ENCODE peak calls at places on chromosomes 13 and 19, in nine cellular contexts. One of them, this sample, is unnamed.

GRCh38 chr19:40609561-40610395 is 8.6 kb downstream of the LTBP4 start:
- DNase-seq in NCI-H526: peak; percentile 42
- DNase-seq in heart left ventricle: peak; percentile 95
- DNase-seq in stimulated activated CD4-positive, alpha-beta T cell treated with anti-CD3 and anti-CD28 coated beads, Interleukin-4, amount 100 ng/mL, for 4 hours: peak; percentile 84
- DNase-seq in activated CD4-positive, alpha-beta T cell treated with anti-CD3 and anti-CD28 coated beads for 1 hour: peak; percentile 69
- DNase-seq in hippocampal formation: peak; percentile 66
- DNase-seq in activated gamma-delta T cell treated with Interleukin-2 at 50 U/mL for 16 hours: peak; percentile 83
- DNase-seq in fibroblast of the aortic adventitia: peak; percentile 73
- DNase-seq in suprapubic skin: peak; percentile 98
- DNase-seq in this sample: peak; percentile 77

GRCh38 chr19:49988433-49988832 is 27.5 kb upstream of the SIGLEC11 start:
- DNase-seq in hippocampal formation: no peak
- DNase-seq in activated CD4-positive, alpha-beta T cell treated with anti-CD3 and anti-CD28 coated beads for 1 hour: no peak
- DNase-seq in NCI-H526: no peak
- DNase-seq in stimulated activated CD4-positive, alpha-beta T cell treated with anti-CD3 and anti-CD28 coated beads, Interleukin-4, amount 100 ng/mL, for 4 hours: peak; percentile 6
- DNase-seq in fibroblast of the aortic adventitia: no peak
- DNase-seq in suprapubic skin: no peak
- DNase-seq in heart left ventricle: no peak
- DNase-seq in activated gamma-delta T cell treated with Interleukin-2 at 50 U/mL for 16 hours: no peak
- DNase-seq in this sample: peak; percentile 55

GRCh38 chr19:41309225-41310030 is 544 bp upstream of the CCDC97 start:
- DNase-seq in activated CD4-positive, alpha-beta T cell treated with anti-CD3 and anti-CD28 coated beads for 1 hour: no peak
- DNase-seq in stimulated activated CD4-positive, alpha-beta T cell treated with anti-CD3 and anti-CD28 coated beads, Interleukin-4, amount 100 ng/mL, for 4 hours: no peak
- DNase-seq in hippocampal formation: no peak
- DNase-seq in fibroblast of the aortic adventitia: peak; percentile 43
- DNase-seq in suprapubic skin: no peak
- DNase-seq in NCI-H526: no peak
- DNase-seq in activated gamma-delta T cell treated with Interleukin-2 at 50 U/mL for 16 hours: no peak
- DNase-seq in heart left ventricle: no peak
- DNase-seq in this sample: no peak

GRCh38 chr13:108220042-108220441 is 1.9 kb downstream of the ABHD13 start:
- DNase-seq in stimulated activated CD4-positive, alpha-beta T cell treated with anti-CD3 and anti-CD28 coated beads, Interleukin-4, amount 100 ng/mL, for 4 hours: peak; percentile 35
- DNase-seq in activated gamma-delta T cell treated with Interleukin-2 at 50 U/mL for 16 hours: peak; percentile 12
- DNase-seq in activated CD4-positive, alpha-beta T cell treated with anti-CD3 and anti-CD28 coated beads for 1 hour: no peak
- DNase-seq in suprapubic skin: no peak
- DNase-seq in heart left ventricle: no peak
- DNase-seq in hippocampal formation: no peak
- DNase-seq in NCI-H526: no peak
- DNase-seq in fibroblast of the aortic adventitia: no peak
- DNase-seq in this sample: no peak

GRCh38 chr13:106528711-106529414 is 6.6 kb downstream of the EFNB2 start:
- DNase-seq in suprapubic skin: no peak
- DNase-seq in stimulated activated CD4-positive, alpha-beta T cell treated with anti-CD3 and anti-CD28 coated beads, Interleukin-4, amount 100 ng/mL, for 4 hours: no peak
- DNase-seq in activated gamma-delta T cell treated with Interleukin-2 at 50 U/mL for 16 hours: no peak
- DNase-seq in activated CD4-positive, alpha-beta T cell treated with anti-CD3 and anti-CD28 coated beads for 1 hour: no peak
- DNase-seq in fibroblast of the aortic adventitia: no peak
- DNase-seq in hippocampal formation: no peak
- DNase-seq in heart left ventricle: no peak
- DNase-seq in NCI-H526: peak; percentile 40
- DNase-seq in this sample: no peak

GRCh38 chr19:11624064-11624463 is 26.8 kb downstream of the ZNF627 start:
- DNase-seq in hippocampal formation: no peak
- DNase-seq in suprapubic skin: no peak
- DNase-seq in activated CD4-positive, alpha-beta T cell treated with anti-CD3 and anti-CD28 coated beads for 1 hour: no peak
- DNase-seq in fibroblast of the aortic adventitia: peak; percentile 76
- DNase-seq in heart left ventricle: no peak
- DNase-seq in stimulated activated CD4-positive, alpha-beta T cell treated with anti-CD3 and anti-CD28 coated beads, Interleukin-4, amount 100 ng/mL, for 4 hours: no peak
- DNase-seq in NCI-H526: no peak
- DNase-seq in activated gamma-delta T cell treated with Interleukin-2 at 50 U/mL for 16 hours: no peak
- DNase-seq in this sample: peak; percentile 5

GRCh38 chr19:2775556-2776430 is 7.3 kb downstream of the SGTA start:
- DNase-seq in NCI-H526: no peak
- DNase-seq in suprapubic skin: no peak
- DNase-seq in heart left ventricle: no peak
- DNase-seq in hippocampal formation: peak; percentile 21
- DNase-seq in stimulated activated CD4-positive, alpha-beta T cell treated with anti-CD3 and anti-CD28 coated beads, Interleukin-4, amount 100 ng/mL, for 4 hours: peak; percentile 76
- DNase-seq in activated CD4-positive, alpha-beta T cell treated with anti-CD3 and anti-CD28 coated beads for 1 hour: peak; percentile 56
- DNase-seq in activated gamma-delta T cell treated with Interleukin-2 at 50 U/mL for 16 hours: peak; percentile 54
- DNase-seq in fibroblast of the aortic adventitia: no peak
- DNase-seq in this sample: peak; percentile 39

GRCh38 chr13:74114202-74114601 is 20.0 kb downstream of the KLF12 start:
- DNase-seq in activated gamma-delta T cell treated with Interleukin-2 at 50 U/mL for 16 hours: no peak
- DNase-seq in stimulated activated CD4-positive, alpha-beta T cell treated with anti-CD3 and anti-CD28 coated beads, Interleukin-4, amount 100 ng/mL, for 4 hours: no peak
- DNase-seq in activated CD4-positive, alpha-beta T cell treated with anti-CD3 and anti-CD28 coated beads for 1 hour: no peak
- DNase-seq in heart left ventricle: no peak
- DNase-seq in suprapubic skin: no peak
- DNase-seq in hippocampal formation: no peak
- DNase-seq in NCI-H526: no peak
- DNase-seq in fibroblast of the aortic adventitia: peak; percentile 37
- DNase-seq in this sample: no peak

GRCh38 chr13:65789815-65790214 is 1440.3 kb downstream of the PCDH9 start:
- DNase-seq in heart left ventricle: no peak
- DNase-seq in stimulated activated CD4-positive, alpha-beta T cell treated with anti-CD3 and anti-CD28 coated beads, Interleukin-4, amount 100 ng/mL, for 4 hours: no peak
- DNase-seq in suprapubic skin: no peak
- DNase-seq in hippocampal formation: no peak
- DNase-seq in activated gamma-delta T cell treated with Interleukin-2 at 50 U/mL for 16 hours: no peak
- DNase-seq in NCI-H526: no peak
- DNase-seq in activated CD4-positive, alpha-beta T cell treated with anti-CD3 and anti-CD28 coated beads for 1 hour: no peak
- DNase-seq in fibroblast of the aortic adventitia: peak; percentile 39
- DNase-seq in this sample: no peak

GRCh38 chr13:111961793-111962192 is 105.2 kb upstream of the SOX1 start:
- DNase-seq in fibroblast of the aortic adventitia: no peak
- DNase-seq in activated CD4-positive, alpha-beta T cell treated with anti-CD3 and anti-CD28 coated beads for 1 hour: no peak
- DNase-seq in NCI-H526: no peak
- DNase-seq in activated gamma-delta T cell treated with Interleukin-2 at 50 U/mL for 16 hours: no peak
- DNase-seq in heart left ventricle: no peak
- DNase-seq in suprapubic skin: peak; percentile 34
- DNase-seq in hippocampal formation: no peak
- DNase-seq in stimulated activated CD4-positive, alpha-beta T cell treated with anti-CD3 and anti-CD28 coated beads, Interleukin-4, amount 100 ng/mL, for 4 hours: no peak
- DNase-seq in this sample: no peak

GRCh38 chr13:52737900-52738299 is 1.7 kb downstream of the CNMD start:
- DNase-seq in NCI-H526: peak; percentile 96
- DNase-seq in activated CD4-positive, alpha-beta T cell treated with anti-CD3 and anti-CD28 coated beads for 1 hour: no peak
- DNase-seq in suprapubic skin: no peak
- DNase-seq in heart left ventricle: no peak
- DNase-seq in hippocampal formation: no peak
- DNase-seq in fibroblast of the aortic adventitia: no peak
- DNase-seq in activated gamma-delta T cell treated with Interleukin-2 at 50 U/mL for 16 hours: no peak
- DNase-seq in stimulated activated CD4-positive, alpha-beta T cell treated with anti-CD3 and anti-CD28 coated beads, Interleukin-4, amount 100 ng/mL, for 4 hours: no peak
- DNase-seq in this sample: no peak

GRCh38 chr19:12790628-12791344 is 500 bp upstream of the JUNB start:
- DNase-seq in heart left ventricle: no peak
- DNase-seq in activated gamma-delta T cell treated with Interleukin-2 at 50 U/mL for 16 hours: no peak
- DNase-seq in activated CD4-positive, alpha-beta T cell treated with anti-CD3 and anti-CD28 coated beads for 1 hour: no peak
- DNase-seq in stimulated activated CD4-positive, alpha-beta T cell treated with anti-CD3 and anti-CD28 coated beads, Interleukin-4, amount 100 ng/mL, for 4 hours: no peak
- DNase-seq in suprapubic skin: no peak
- DNase-seq in NCI-H526: no peak
- DNase-seq in hippocampal formation: peak; percentile 44
- DNase-seq in fibroblast of the aortic adventitia: no peak
- DNase-seq in this sample: no peak

GRCh38 chr19:4508698-4509097 is 9.6 kb downstream of the PLIN4 start:
- DNase-seq in activated gamma-delta T cell treated with Interleukin-2 at 50 U/mL for 16 hours: no peak
- DNase-seq in fibroblast of the aortic adventitia: no peak
- DNase-seq in NCI-H526: no peak
- DNase-seq in hippocampal formation: no peak
- DNase-seq in suprapubic skin: peak; percentile 78
- DNase-seq in stimulated activated CD4-positive, alpha-beta T cell treated with anti-CD3 and anti-CD28 coated beads, Interleukin-4, amount 100 ng/mL, for 4 hours: no peak
- DNase-seq in heart left ventricle: no peak
- DNase-seq in activated CD4-positive, alpha-beta T cell treated with anti-CD3 and anti-CD28 coated beads for 1 hour: no peak
- DNase-seq in this sample: no peak

GRCh38 chr19:29663861-29664752 is 1.2 kb upstream of the PLEKHF1 start:
- DNase-seq in stimulated activated CD4-positive, alpha-beta T cell treated with anti-CD3 and anti-CD28 coated beads, Interleukin-4, amount 100 ng/mL, for 4 hours: no peak
- DNase-seq in heart left ventricle: no peak
- DNase-seq in hippocampal formation: no peak
- DNase-seq in activated CD4-positive, alpha-beta T cell treated with anti-CD3 and anti-CD28 coated beads for 1 hour: no peak
- DNase-seq in suprapubic skin: no peak
- DNase-seq in NCI-H526: no peak
- DNase-seq in activated gamma-delta T cell treated with Interleukin-2 at 50 U/mL for 16 hours: no peak
- DNase-seq in fibroblast of the aortic adventitia: no peak
- DNase-seq in this sample: peak; percentile 21

GRCh38 chr13:28137556-28137955 is 789 bp upstream of the PAN3 start:
- DNase-seq in NCI-H526: no peak
- DNase-seq in suprapubic skin: no peak
- DNase-seq in stimulated activated CD4-positive, alpha-beta T cell treated with anti-CD3 and anti-CD28 coated beads, Interleukin-4, amount 100 ng/mL, for 4 hours: no peak
- DNase-seq in hippocampal formation: no peak
- DNase-seq in activated CD4-positive, alpha-beta T cell treated with anti-CD3 and anti-CD28 coated beads for 1 hour: no peak
- DNase-seq in heart left ventricle: no peak
- DNase-seq in fibroblast of the aortic adventitia: peak; percentile 25
- DNase-seq in activated gamma-delta T cell treated with Interleukin-2 at 50 U/mL for 16 hours: no peak
- DNase-seq in this sample: no peak

GRCh38 chr19:8307400-8307964 is 676 bp downstream of the CD320 start:
- DNase-seq in hippocampal formation: no peak
- DNase-seq in stimulated activated CD4-positive, alpha-beta T cell treated with anti-CD3 and anti-CD28 coated beads, Interleukin-4, amount 100 ng/mL, for 4 hours: no peak
- DNase-seq in NCI-H526: no peak
- DNase-seq in fibroblast of the aortic adventitia: no peak
- DNase-seq in activated gamma-delta T cell treated with Interleukin-2 at 50 U/mL for 16 hours: no peak
- DNase-seq in heart left ventricle: no peak
- DNase-seq in activated CD4-positive, alpha-beta T cell treated with anti-CD3 and anti-CD28 coated beads for 1 hour: no peak
- DNase-seq in suprapubic skin: peak; percentile 76
- DNase-seq in this sample: no peak

GRCh38 chr13:24627090-24627714 is 53.0 kb upstream of the ATP12A start:
- DNase-seq in NCI-H526: peak; percentile 40
- DNase-seq in activated gamma-delta T cell treated with Interleukin-2 at 50 U/mL for 16 hours: no peak
- DNase-seq in hippocampal formation: no peak
- DNase-seq in stimulated activated CD4-positive, alpha-beta T cell treated with anti-CD3 and anti-CD28 coated beads, Interleukin-4, amount 100 ng/mL, for 4 hours: no peak
- DNase-seq in fibroblast of the aortic adventitia: no peak
- DNase-seq in heart left ventricle: no peak
- DNase-seq in suprapubic skin: no peak
- DNase-seq in activated CD4-positive, alpha-beta T cell treated with anti-CD3 and anti-CD28 coated beads for 1 hour: no peak
- DNase-seq in this sample: no peak

GRCh38 chr13:114120486-114121430 is 11.7 kb downstream of the RASA3 start:
- DNase-seq in heart left ventricle: no peak
- DNase-seq in activated gamma-delta T cell treated with Interleukin-2 at 50 U/mL for 16 hours: no peak
- DNase-seq in hippocampal formation: no peak
- DNase-seq in stimulated activated CD4-positive, alpha-beta T cell treated with anti-CD3 and anti-CD28 coated beads, Interleukin-4, amount 100 ng/mL, for 4 hours: no peak
- DNase-seq in activated CD4-positive, alpha-beta T cell treated with anti-CD3 and anti-CD28 coated beads for 1 hour: no peak
- DNase-seq in NCI-H526: no peak
- DNase-seq in fibroblast of the aortic adventitia: no peak
- DNase-seq in suprapubic skin: no peak
- DNase-seq in this sample: no peak

GRCh38 chr19:47157455-47158321 is 27.1 kb downstream of the SAE1 start:
- DNase-seq in NCI-H526: no peak
- DNase-seq in suprapubic skin: peak; percentile 79
- DNase-seq in fibroblast of the aortic adventitia: peak; percentile 90
- DNase-seq in heart left ventricle: peak; percentile 66
- DNase-seq in hippocampal formation: peak; percentile 13
- DNase-seq in stimulated activated CD4-positive, alpha-beta T cell treated with anti-CD3 and anti-CD28 coated beads, Interleukin-4, amount 100 ng/mL, for 4 hours: peak; percentile 12
- DNase-seq in activated CD4-positive, alpha-beta T cell treated with anti-CD3 and anti-CD28 coated beads for 1 hour: no peak
- DNase-seq in activated gamma-delta T cell treated with Interleukin-2 at 50 U/mL for 16 hours: peak; percentile 36
- DNase-seq in this sample: peak; percentile 70

This sample was measured in brain microvascular endothelial cell.